ENCODE peak calls at places on chromosome 2, in seven cellular contexts. D is tibial nerve; J is nephron progenitor cell; C is GM06990; X is CD4-positive, alpha-beta T cell; Y is NB4; B is foreskin fibroblast. K is an unnamed sample.

GRCh38 chr2:172228177-172228785 is 125.6 kb upstream of the DLX2 start:
- DNase-seq in X (no peak), B (no peak), D (no peak), J (no peak), Y (no peak), C (no peak), K (no peak)

GRCh38 chr2:86033751-86034680 is 71.7 kb downstream of the POLR1A start:
- DNase-seq in X (no peak), D (no peak), J (no peak), Y (no peak), C (no peak), B (no peak), K (no peak)

GRCh38 chr2:55420901-55421300 is 1.2 kb upstream of the CCDC88A start:
- DNase-seq in X (no peak), B (no peak), J (no peak), Y (no peak), D (no peak), C (no peak), K (no peak)

GRCh38 chr2:103788875-103789715 is 1027.3 kb downstream of the TMEM182 start:
- DNase-seq in Y (no peak), B (no peak), J (peak), X (no peak), D (no peak), C (no peak), K (no peak)

GRCh38 chr2:111972955-111973565 is 74.7 kb downstream of the MERTK start:
- DNase-seq in Y (no peak), J (no peak), D (no peak), B (no peak), X (no peak), C (peak), K (no peak)

GRCh38 chr2:64263315-64263714 is 119.1 kb upstream of the PELI1 start:
- DNase-seq in B (peak), Y (no peak), D (no peak), J (no peak), X (no peak), C (no peak), K (no peak)

GRCh38 chr2:128376241-128377041 is 57.8 kb upstream of the HS6ST1 start:
- DNase-seq in Y (peak), X (no peak), D (no peak), C (no peak), J (no peak), B (no peak), K (no peak)

GRCh38 chr2:113174369-113174735 is 581 bp downstream of the PSD4 start:
- DNase-seq in C (no peak), D (no peak), X (no peak), J (no peak), B (no peak), Y (no peak), K (no peak)

GRCh38 chr2:231037731-231038482 is 584 bp downstream of the C2orf72 start:
- DNase-seq in Y (peak), B (no peak), D (no peak), J (peak), X (no peak), C (no peak), K (peak)

GRCh38 chr2:172829229-172829628 is 93.6 kb downstream of the RAPGEF4 start:
- DNase-seq in D (no peak), C (no peak), X (no peak), Y (no peak), J (no peak), B (peak), K (no peak)

GRCh38 chr2:15049096-15049993 is 416.8 kb downstream of the LRATD1 start:
- DNase-seq in D (no peak), B (no peak), X (no peak), C (no peak), J (no peak), Y (no peak), K (no peak)

GRCh38 chr2:188601391-188601790 is 309.7 kb downstream of the GULP1 start:
- DNase-seq in D (no peak), B (no peak), X (no peak), C (no peak), Y (no peak), J (no peak), K (no peak)

GRCh38 chr2:52269696-52270485 is 1238.0 kb upstream of the NRXN1 start:
- DNase-seq in D (no peak), C (no peak), J (no peak), Y (peak), B (peak), X (no peak), K (no peak)

GRCh38 chr2:44942304-44943030 is 965 bp downstream of the SIX3 start:
- DNase-seq in B (no peak), C (no peak), D (no peak), X (no peak), J (peak), Y (peak), K (no peak)

GRCh38 chr2:222292113-222292737 is 6.6 kb downstream of the PAX3 start:
- DNase-seq in B (no peak), D (no peak), J (no peak), Y (no peak), X (no peak), C (no peak), K (no peak)

DNA sequence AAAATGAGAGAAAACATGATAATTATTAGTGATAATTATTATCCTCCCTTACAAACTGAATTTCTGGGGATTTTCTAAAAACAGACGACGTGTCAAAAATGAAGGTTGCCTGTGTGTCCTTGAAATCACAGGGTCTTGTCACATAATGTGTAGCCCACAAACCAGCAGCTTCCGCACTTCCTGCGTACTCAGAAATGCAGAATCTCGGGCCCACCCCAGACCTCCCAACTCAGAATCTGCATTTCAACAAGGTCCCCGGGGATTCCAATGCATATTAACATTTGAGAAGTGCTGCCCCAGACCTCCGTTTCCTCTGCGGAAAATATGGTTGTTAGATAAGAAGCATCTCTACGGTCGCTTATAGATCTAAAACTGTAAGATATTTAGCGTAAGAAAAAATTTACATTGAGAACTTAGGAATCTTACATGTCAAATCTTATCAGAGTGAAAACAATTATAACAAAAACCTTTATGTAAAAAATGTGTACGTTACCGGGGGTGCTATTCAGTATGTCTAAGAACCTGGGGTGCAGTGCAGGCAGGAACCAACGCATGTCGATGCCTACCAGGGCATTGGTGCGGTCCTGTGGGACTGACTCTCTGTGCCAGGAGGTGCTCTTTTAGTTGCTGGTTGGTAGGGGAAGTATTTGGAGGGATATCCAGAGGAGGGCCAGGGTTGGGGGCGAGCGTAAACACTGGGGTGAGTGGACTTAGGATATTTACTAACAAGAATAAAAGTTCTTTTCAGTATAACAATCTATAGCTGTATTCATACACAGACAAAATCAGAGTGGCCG is 15.2 kb downstream of the CDKL4 start:
- DNase-seq in J (no peak), D (no peak), Y (peak), X (no peak), B (no peak), C (no peak), K (no peak)
- TF ChIP-seq CTCF in J (peak), D (no peak), Y (no peak), X (peak), B (no peak), C (no peak), K (no peak)

GRCh38 chr2:237612527-237613357 is 14.6 kb upstream of the LRRFIP1 start:
- DNase-seq in D (no peak), X (no peak), J (no peak), C (no peak), Y (no peak), B (no peak), K (no peak)

GRCh38 chr2:237615631-237616249 is 11.6 kb upstream of the LRRFIP1 start:
- DNase-seq in X (no peak), J (no peak), B (no peak), D (no peak), C (no peak), Y (no peak), K (no peak)

GRCh38 chr2:237613679-237614078 is 13.7 kb upstream of the LRRFIP1 start:
- DNase-seq in J (no peak), X (no peak), C (no peak), B (no peak), Y (no peak), D (no peak), K (no peak)

GRCh38 chr2:237616373-237617304 is 10.7 kb upstream of the LRRFIP1 start:
- DNase-seq in X (no peak), B (peak), J (no peak), Y (no peak), C (no peak), D (no peak), K (no peak)

DNA sequence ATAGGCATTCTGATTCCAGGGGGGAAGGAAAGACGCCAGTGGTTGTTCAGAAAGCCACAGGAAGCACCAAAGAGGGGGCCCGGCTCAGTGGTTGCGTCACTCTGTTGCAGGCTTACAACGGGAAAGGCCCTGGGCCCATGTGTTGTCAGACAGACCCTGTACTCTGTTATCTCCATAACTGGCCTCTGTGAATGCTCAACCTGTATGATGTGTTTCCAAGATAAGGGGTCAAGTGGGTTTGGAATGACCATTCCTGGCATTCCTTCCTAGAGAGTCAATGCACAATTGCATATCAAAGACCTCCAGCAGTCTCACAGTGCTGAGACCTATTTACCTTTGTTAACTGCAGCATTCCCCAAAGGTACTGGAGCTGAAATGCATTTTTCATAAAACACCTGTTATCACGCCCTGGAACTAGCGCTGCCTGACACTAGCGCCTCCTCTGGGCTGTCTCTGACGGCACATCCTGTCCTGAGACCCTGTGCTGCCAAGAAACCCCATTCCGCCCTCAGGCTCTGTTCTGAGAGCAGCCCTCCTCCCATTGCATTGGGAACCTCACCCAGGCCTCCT is 13.2 kb upstream of the LRRFIP1 start:
- DNase-seq in X (no peak), C (no peak), Y (peak), D (no peak), B (no peak), J (no peak), K (no peak)
- TF ChIP-seq CTCF in X (no peak), C (peak), Y (peak), D (no peak), B (no peak), J (no peak), K (peak)

GRCh38 chr2:27955762-27956161 is 65.2 kb downstream of the BABAM2 start:
- DNase-seq in B (no peak), J (no peak), C (no peak), X (no peak), D (no peak), Y (no peak), K (no peak)
- TF ChIP-seq CTCF in B (no peak), J (no peak), C (no peak), X (no peak), D (no peak), Y (no peak), K (no peak)

GRCh38 chr2:22694856-22695255 is 690.1 kb upstream of the KLHL29 start:
- DNase-seq in X (no peak), Y (no peak), C (no peak), J (no peak), D (no peak), B (no peak), K (no peak)
- TF ChIP-seq CTCF in X (no peak), Y (no peak), C (no peak), J (no peak), D (no peak), B (no peak), K (no peak)

DNA sequence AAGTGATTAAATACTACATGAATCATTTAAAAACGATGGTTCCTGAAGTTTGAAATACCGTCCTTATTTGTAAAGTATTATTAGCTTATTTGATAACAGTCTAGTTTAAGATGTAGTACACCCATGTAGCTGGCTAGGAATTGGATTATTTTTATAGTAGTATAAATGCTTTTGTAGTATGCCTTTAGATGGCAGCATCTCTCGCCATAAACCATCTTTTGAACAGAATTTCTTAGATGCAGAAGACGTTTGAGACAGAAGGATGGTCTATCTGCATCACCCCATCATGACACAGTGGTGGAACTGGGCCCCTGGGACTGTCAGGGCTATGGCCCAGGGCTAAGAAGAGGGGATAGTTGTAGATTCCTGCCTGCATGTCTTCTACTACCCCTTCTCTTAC is 152.7 kb downstream of the WDSUB1 start:
- DNase-seq in X (no peak), B (peak), C (no peak), D (no peak), Y (peak), J (no peak), K (no peak)
- TF ChIP-seq CTCF in X (no peak), B (no peak), C (no peak), D (no peak), Y (no peak), J (no peak), K (no peak)

DNA sequence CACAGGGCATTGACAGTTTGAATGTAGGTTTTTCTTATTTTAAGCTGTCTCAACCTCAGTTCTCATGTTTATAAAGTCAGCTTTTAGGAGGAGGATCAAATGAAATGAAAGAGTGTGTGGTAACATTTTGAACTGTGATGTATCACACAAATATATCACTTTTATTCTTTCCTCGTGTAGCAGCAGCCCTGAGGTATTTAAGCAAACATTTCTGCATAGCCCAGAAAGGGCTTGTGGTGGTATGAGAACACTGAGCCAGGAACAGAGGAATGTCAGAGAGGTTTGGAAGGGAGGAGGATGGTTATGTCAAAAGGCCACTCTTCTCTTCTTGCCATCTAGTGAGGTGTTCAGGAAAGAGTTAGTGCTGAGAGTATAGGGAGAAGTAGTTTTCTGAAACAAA is 150.2 kb downstream of the PARD3B start:
- DNase-seq in X (no peak), J (no peak), B (no peak), C (no peak), D (no peak), Y (no peak), K (no peak)
- TF ChIP-seq CTCF in X (no peak), J (no peak), B (no peak), C (no peak), D (no peak), Y (no peak), K (no peak)

DNA sequence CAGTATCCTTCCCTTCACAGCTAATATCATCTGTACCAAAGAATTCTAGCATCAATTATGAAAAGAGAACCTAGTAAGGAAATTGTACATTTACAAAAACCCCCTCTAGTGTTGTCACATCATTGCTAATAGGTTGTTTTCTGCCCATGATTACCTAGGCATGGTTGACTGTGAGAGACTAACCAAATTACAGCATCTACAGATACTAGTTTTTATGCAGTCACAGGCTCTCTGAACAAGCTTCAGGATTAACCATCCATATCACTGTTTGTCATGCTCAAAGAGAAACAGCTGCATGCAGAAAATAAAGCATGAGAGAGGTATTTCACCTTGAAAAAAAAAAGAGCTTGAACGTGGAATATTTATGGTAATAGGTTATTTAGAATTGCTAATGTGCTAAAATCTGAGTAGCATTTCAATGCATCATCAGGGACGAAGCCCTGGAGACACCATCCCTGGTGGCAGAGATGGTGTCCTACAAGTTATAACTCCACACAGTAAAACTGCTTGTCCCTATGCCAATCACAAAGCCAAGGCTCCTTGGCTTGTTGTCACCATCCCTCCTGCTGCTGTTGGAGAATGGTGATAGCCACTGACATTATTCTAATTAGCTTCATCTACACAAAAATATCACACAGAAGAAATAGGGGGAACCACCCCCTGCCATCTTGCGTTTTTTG is 5.4 kb downstream of the NEB start:
- DNase-seq in J (no peak), D (no peak), B (no peak), C (no peak), X (no peak), Y (no peak), K (no peak)
- TF ChIP-seq CTCF in J (peak), D (no peak), B (no peak), C (no peak), X (no peak), Y (no peak), K (peak)

K was measured in neural crest cell.